ENCODE peak calls at places on chromosomes 2 and 18, in four cellular contexts. C, Q, T and X are unnamed samples.

GRCh38 chr2:71951718-71952404 is 195.8 kb downstream of the CYP26B1 start:
- DNase-seq in Q (no peak), T (peak), C (no peak), X (peak)

GRCh38 chr18:44737623-44738022 is 56.9 kb downstream of the SETBP1 start:
- DNase-seq in T (no peak), Q (no peak), C (no peak), X (no peak)

GRCh38 chr2:144950874-144951560 is 431.1 kb upstream of the ZEB2 start:
- DNase-seq in Q (peak), C (no peak), T (peak), X (peak)

GRCh38 chr18:13207274-13207673 is 11.3 kb upstream of the LDLRAD4 start:
- DNase-seq in Q (no peak), T (no peak), C (no peak), X (no peak)

GRCh38 chr2:155190342-155190741 is 491.8 kb downstream of the KCNJ3 start:
- DNase-seq in C (no peak), Q (no peak), T (no peak), X (no peak)

GRCh38 chr18:60981651-60982050 is 351.6 kb upstream of the CDH20 start:
- DNase-seq in Q (peak), C (no peak), T (no peak), X (no peak)

GRCh38 chr2:120398051-120398960 is 52.4 kb downstream of the INHBB start:
- DNase-seq in T (peak), C (no peak), Q (peak), X (peak)

GRCh38 chr2:37647941-37648315 is 23.5 kb downstream of the CDC42EP3 start:
- DNase-seq in Q (no peak), T (no peak), C (no peak), X (no peak)

GRCh38 chr2:46963961-46964673 is 48.5 kb upstream of the MCFD2 start:
- DNase-seq in C (no peak), Q (no peak), T (no peak), X (peak)

DNA sequence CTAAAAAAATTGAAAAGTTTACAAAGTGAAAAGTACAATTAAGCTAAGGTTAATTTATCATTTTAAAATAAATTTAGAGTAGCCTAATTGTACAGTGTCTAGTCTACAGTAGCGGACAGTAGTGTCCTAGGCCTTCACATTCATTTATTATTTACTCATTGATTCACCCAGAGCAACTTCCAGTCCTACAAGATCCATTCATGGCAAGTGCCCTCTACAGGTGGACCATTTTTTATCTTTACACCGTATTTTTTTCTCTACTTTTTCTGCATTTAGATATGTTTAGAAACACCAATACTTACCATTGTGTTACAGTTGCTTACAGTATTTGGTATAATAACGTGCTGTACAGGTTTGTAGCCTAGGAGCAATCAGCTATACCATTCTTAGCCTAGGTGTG is 84.1 kb downstream of the TSN start:
- DNase-seq in C (no peak), T (no peak), Q (no peak), X (no peak)
- TF ChIP-seq CTCF in C (no peak), T (no peak), Q (no peak), X (no peak)

DNA sequence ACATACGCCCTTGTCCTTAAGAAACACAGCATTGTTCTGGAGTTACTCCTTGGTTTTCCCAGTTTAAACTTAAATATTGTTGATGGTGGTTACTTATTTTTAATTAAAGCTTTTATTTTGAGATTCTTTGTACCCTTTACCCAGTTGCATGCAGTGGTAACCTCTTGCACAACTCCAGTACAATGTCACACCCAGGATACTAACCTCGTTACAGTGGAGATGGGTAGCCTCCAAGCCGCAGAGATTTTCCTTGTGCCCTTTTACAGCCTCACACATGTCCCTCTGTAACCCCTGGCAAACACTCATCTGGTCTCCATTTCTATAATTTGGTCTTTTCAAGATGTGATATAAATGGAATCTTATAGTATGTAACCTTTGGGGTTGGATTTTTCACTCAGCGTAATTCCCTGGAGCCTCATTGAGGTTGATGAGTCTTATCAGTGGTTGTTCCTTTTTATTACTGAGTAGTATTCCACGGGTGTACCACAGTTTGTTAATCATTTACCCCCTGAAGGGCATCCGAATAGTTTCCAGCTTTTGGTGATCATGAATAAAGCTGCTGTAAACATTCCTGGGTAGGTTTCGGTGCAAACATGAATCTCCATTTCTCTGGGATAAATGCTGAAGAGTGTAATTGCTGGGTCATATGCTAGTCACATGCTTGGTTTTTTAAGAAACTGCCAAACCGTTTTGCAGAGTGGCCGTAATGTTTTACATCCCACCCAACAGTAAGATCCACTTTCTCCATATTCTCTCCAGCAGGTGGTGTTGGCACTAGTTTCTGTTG is 68.5 kb downstream of the DGKD start:
- DNase-seq in C (no peak), T (no peak), Q (no peak), X (no peak)
- TF ChIP-seq CTCF in C (no peak), T (no peak), Q (no peak), X (no peak)

GRCh38 chr2:8000861-8001260 is 681.0 kb upstream of the ID2 start:
- DNase-seq in Q (no peak), T (no peak), C (no peak), X (no peak)
- TF ChIP-seq CTCF in Q (no peak), T (no peak), C (no peak), X (peak)

GRCh38 chr2:168116448-168116847 is 130.9 kb downstream of the STK39 start:
- DNase-seq in T (no peak), C (peak), Q (no peak), X (no peak)
- TF ChIP-seq CTCF in T (peak), C (peak), Q (peak), X (no peak)

GRCh38 chr2:86338778-86339295 is 1.4 kb upstream of the REEP1 start:
- DNase-seq in C (no peak), T (no peak), Q (no peak), X (no peak)

GRCh38 chr2:86337235-86338099 is at the start of gene REEP1:
- DNase-seq in C (peak), T (peak), Q (no peak), X (no peak)

GRCh38 chr2:86333378-86333777 is 4.0 kb downstream of the REEP1 start:
- DNase-seq in T (no peak), C (no peak), Q (no peak), X (no peak)

GRCh38 chr2:86336350-86337234 is 834 bp downstream of the REEP1 start:
- DNase-seq in Q (no peak), T (no peak), C (peak), X (no peak)

GRCh38 chr2:86335865-86336321 is 1.5 kb downstream of the REEP1 start:
- DNase-seq in C (peak), T (no peak), Q (no peak), X (no peak)
- TF ChIP-seq CTCF in C (no peak), T (no peak), Q (no peak), X (no peak)

DNA sequence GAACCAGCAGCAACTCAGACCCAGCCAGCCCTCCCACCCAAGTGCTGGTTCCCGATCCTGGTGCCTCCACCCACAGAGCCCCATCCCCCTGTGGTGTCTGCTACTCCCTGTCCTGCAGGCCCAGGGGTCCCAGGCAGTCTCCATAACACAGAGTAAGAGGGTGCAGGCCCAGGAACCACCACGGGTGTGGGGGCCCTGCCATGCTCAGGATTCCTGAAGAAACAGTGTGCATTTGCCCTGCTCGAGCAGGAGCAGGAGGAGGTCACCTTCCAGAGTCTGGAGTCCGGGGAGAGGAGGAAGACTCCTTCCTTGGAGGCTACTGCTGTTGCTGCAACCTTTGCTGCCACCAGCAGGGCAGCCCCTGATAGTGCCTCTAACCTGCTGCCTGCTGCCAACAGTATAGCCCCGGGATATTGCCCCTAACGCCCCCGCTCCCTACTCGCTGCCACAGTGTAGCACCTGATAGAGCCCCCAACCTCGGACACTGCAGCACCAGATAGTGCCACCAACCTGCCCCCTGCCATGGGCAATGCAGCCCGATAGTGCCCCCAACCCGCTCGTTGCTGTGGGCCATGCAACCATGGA is 46.8 kb upstream of the ANKRD62 start:
- DNase-seq in Q (no peak), C (no peak), T (no peak), X (no peak)
- TF ChIP-seq CTCF in Q (no peak), C (peak), T (no peak), X (peak)